ENCODE peak calls at places on chromosomes 6 and 20, in seven cellular contexts. L, E, K, R, C, Z and S are unnamed samples.
A peak's percentile ranks its signal among the peaks of the same experiment; 100 is the strongest.

GRCh38 chr6:136582702-136583471 is 32.7 kb upstream of the MAP7 start:
- DNase-seq in L (no peak), E (no peak), K (peak; percentile 84), R (no peak), C (peak; percentile 81), Z (peak; percentile 83), S (peak; percentile 53)

GRCh38 chr6:72554203-72554564 is 67.7 kb upstream of the KCNQ5 start:
- DNase-seq in L (no peak), E (no peak), K (peak; percentile 63), R (no peak), C (peak; percentile 25), Z (peak; percentile 80), S (no peak)

GRCh38 chr6:27688014-27688586 is 215.2 kb upstream of the ZNF184 start:
- DNase-seq in L (peak; percentile 74), E (no peak), K (peak; percentile 86), R (peak; percentile 91), C (peak; percentile 94), Z (peak; percentile 54), S (peak; percentile 89)

GRCh38 chr20:36582322-36582721 is 8.9 kb downstream of the TGIF2 start:
- DNase-seq in L (no peak), E (no peak), K (no peak), R (no peak), C (no peak), Z (no peak), S (no peak)

GRCh38 chr6:1525364-1526038 is 84.2 kb upstream of the FOXC1 start:
- DNase-seq in L (no peak), E (no peak), K (no peak), R (no peak), C (no peak), Z (no peak), S (no peak)

GRCh38 chr20:22430746-22431168 is 153.6 kb downstream of the FOXA2 start:
- DNase-seq in L (no peak), E (no peak), K (no peak), R (peak; percentile 77), C (no peak), Z (no peak), S (no peak)

GRCh38 chr6:34810936-34811632 is 19.2 kb downstream of the BLTP3A start:
- DNase-seq in L (no peak), E (no peak), K (no peak), R (no peak), C (peak; percentile 6), Z (no peak), S (no peak)

GRCh38 chr20:54550776-54551396 is 75.5 kb downstream of the DOK5 start:
- DNase-seq in L (no peak), E (no peak), K (peak; percentile 18), R (no peak), C (no peak), Z (no peak), S (no peak)

GRCh38 chr6:169249057-169249456 is 4.6 kb downstream of the THBS2 start:
- DNase-seq in L (no peak), E (no peak), K (no peak), R (no peak), C (no peak), Z (no peak), S (no peak)

GRCh38 chr6:162899148-162899547 is 171.4 kb downstream of the PACRG start:
- DNase-seq in L (no peak), E (no peak), K (no peak), R (no peak), C (no peak), Z (no peak), S (no peak)

DNA sequence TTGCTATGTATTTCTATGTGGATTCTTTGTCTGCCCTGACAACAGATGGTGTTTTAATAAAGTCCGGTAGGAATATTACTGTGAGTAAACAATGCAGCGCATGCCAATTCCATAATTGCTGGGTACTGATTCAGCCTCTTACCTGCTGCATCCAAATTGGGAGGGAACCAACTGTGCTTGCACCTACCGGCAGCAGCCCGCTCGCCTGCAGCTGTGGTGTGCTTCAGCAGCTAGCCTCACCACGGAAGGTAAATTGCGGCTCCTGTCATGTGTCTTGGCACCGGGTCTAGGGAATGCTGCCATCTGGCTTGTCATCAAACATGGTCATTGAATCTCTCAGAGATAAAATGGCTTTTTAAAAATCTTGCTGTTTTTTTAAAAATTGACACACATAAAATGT is 704.8 kb upstream of the SLC35B3 start:
- DNase-seq in L (peak; percentile 44), E (no peak), K (peak; percentile 16), R (no peak), C (no peak), Z (no peak), S (peak; percentile 78)
- TF ChIP-seq CTCF in L (no peak), E (no peak), K (no peak), R (no peak), C (no peak), Z (no peak), S (no peak)

GRCh38 chr20:51380401-51381385 is 161.8 kb downstream of the NFATC2 start:
- DNase-seq in L (no peak), E (no peak), K (no peak), R (no peak), C (no peak), Z (no peak), S (no peak)

GRCh38 chr20:51377132-51377531 is 165.4 kb downstream of the NFATC2 start:
- DNase-seq in L (no peak), E (no peak), K (no peak), R (no peak), C (no peak), Z (no peak), S (no peak)

GRCh38 chr20:51379601-51380341 is 162.7 kb downstream of the NFATC2 start:
- DNase-seq in L (no peak), E (no peak), K (no peak), R (no peak), C (no peak), Z (no peak), S (no peak)

GRCh38 chr20:51376121-51376520 is 166.4 kb downstream of the NFATC2 start:
- DNase-seq in L (no peak), E (no peak), K (no peak), R (no peak), C (no peak), Z (no peak), S (no peak)

GRCh38 chr20:51378171-51378928 is 164.2 kb downstream of the NFATC2 start:
- DNase-seq in L (no peak), E (no peak), K (no peak), R (peak; percentile 63), C (peak; percentile 43), Z (no peak), S (no peak)
- TF ChIP-seq CTCF in L (no peak), E (no peak), K (peak; percentile 27), R (peak; percentile 56), C (no peak), Z (no peak), S (peak; percentile 23)

DNA sequence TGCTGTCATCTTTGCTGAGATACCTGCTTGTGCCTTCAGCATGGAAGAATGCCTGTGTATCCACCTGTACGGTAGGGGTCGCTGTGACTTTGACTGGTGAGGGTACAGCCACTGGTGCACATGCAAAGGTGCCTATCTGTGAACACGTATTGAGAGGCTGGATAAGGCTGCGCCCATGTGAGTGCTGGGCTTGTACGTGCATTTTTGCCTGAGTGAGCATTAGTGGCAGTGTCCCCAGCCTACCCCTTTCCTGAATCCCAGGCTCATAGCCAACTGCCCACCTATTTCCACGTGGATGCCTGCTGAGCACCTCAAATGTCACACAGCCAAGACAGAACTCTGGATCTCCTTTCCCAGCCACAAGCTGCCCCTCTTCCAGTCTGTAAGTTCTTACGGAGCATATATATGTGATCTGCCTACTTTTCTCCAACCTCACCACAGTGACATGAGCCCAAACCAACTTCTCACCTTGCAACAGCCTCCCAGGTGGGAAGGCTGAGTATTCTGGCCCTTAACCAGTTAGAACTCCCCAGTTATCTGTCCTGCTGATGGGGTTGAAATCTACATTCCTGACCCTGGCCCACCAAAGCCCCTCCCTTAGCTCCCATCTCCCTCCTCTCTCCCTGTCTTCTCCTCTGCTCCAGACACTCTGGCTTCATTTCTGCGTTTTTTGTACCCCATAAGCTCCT is 1.1 kb upstream of the SLC2A10 start:
- DNase-seq in L (no peak), E (no peak), K (no peak), R (peak; percentile 43), C (peak; percentile 20), Z (no peak), S (no peak)
- TF ChIP-seq CTCF in L (no peak), E (peak; percentile 44), K (peak; percentile 29), R (peak; percentile 50), C (no peak), Z (peak; percentile 19), S (no peak)

GRCh38 chr20:6636209-6637159 is 131.0 kb upstream of the BMP2 start:
- DNase-seq in L (no peak), E (no peak), K (peak; percentile 78), R (peak; percentile 54), C (peak; percentile 47), Z (no peak), S (no peak)

GRCh38 chr20:6644818-6645620 is 122.5 kb upstream of the BMP2 start:
- DNase-seq in L (no peak), E (no peak), K (no peak), R (no peak), C (no peak), Z (no peak), S (no peak)

GRCh38 chr20:6637160-6637579 is 130.3 kb upstream of the BMP2 start:
- DNase-seq in L (no peak), E (no peak), K (no peak), R (no peak), C (no peak), Z (no peak), S (no peak)

GRCh38 chr20:6646237-6646636 is 121.2 kb upstream of the BMP2 start:
- DNase-seq in L (no peak), E (no peak), K (no peak), R (no peak), C (no peak), Z (no peak), S (no peak)

GRCh38 chr20:6641012-6641411 is 126.5 kb upstream of the BMP2 start:
- DNase-seq in L (no peak), E (no peak), K (no peak), R (no peak), C (no peak), Z (no peak), S (no peak)
- TF ChIP-seq CTCF in L (no peak), E (no peak), K (no peak), R (no peak), C (no peak), Z (no peak), S (no peak)

GRCh38 chr6:46048646-46049297 is 33.1 kb upstream of the CLIC5 start:
- DNase-seq in L (no peak), E (no peak), K (no peak), R (no peak), C (no peak), Z (no peak), S (no peak)
- TF ChIP-seq CTCF in L (no peak), E (no peak), K (no peak), R (no peak), C (no peak), Z (no peak), S (no peak)